ENCODE peak calls at places on chromosomes 11 and 22, in four cellular contexts. One of them, this sample, is unnamed.

GRCh38 chr11:67646535-67647336 is 3.8 kb downstream of the ACY3 start:
- DNase-seq in GM04503: no peak
- DNase-seq in stomach: no peak
- DNase-seq in activated T-cell treated with anti-CD3 and anti-CD28 coated beads, Interleukin-2, amount 50 U/mL, for 72 hours: peak; percentile 65
- DNase-seq in this sample: no peak

GRCh38 chr22:24146791-24147353 is 34.4 kb upstream of the SUSD2 start:
- DNase-seq in activated T-cell treated with anti-CD3 and anti-CD28 coated beads, Interleukin-2, amount 50 U/mL, for 72 hours: no peak
- DNase-seq in GM04503: peak; percentile 64
- DNase-seq in stomach: no peak
- DNase-seq in this sample: no peak

GRCh38 chr11:102842930-102843329 is 479 bp downstream of the MMP3 start:
- DNase-seq in stomach: no peak
- DNase-seq in GM04503: no peak
- DNase-seq in activated T-cell treated with anti-CD3 and anti-CD28 coated beads, Interleukin-2, amount 50 U/mL, for 72 hours: no peak
- DNase-seq in this sample: no peak

GRCh38 chr11:19849107-19849789 is 136.6 kb downstream of the NAV2 start:
- DNase-seq in stomach: peak; percentile 34
- DNase-seq in activated T-cell treated with anti-CD3 and anti-CD28 coated beads, Interleukin-2, amount 50 U/mL, for 72 hours: no peak
- DNase-seq in GM04503: no peak
- DNase-seq in this sample: no peak

GRCh38 chr11:63738720-63739360 is 29.7 kb downstream of the ZFTA start:
- DNase-seq in stomach: peak; percentile 82
- DNase-seq in activated T-cell treated with anti-CD3 and anti-CD28 coated beads, Interleukin-2, amount 50 U/mL, for 72 hours: peak; percentile 60
- DNase-seq in GM04503: peak; percentile 28
- DNase-seq in this sample: peak; percentile 52

GRCh38 chr11:86116386-86116726 is 47.5 kb upstream of the PICALM start:
- DNase-seq in GM04503: no peak
- DNase-seq in activated T-cell treated with anti-CD3 and anti-CD28 coated beads, Interleukin-2, amount 50 U/mL, for 72 hours: peak; percentile 49
- DNase-seq in stomach: no peak
- DNase-seq in this sample: peak; percentile 67

GRCh38 chr11:68002943-68003845 is 703 bp downstream of the UNC93B1 start:
- DNase-seq in GM04503: no peak
- DNase-seq in activated T-cell treated with anti-CD3 and anti-CD28 coated beads, Interleukin-2, amount 50 U/mL, for 72 hours: peak; percentile 56
- DNase-seq in stomach: peak; percentile 75
- DNase-seq in this sample: no peak

GRCh38 chr11:3671334-3672254 is at the start of gene CHRNA10:
- DNase-seq in stomach: no peak
- DNase-seq in activated T-cell treated with anti-CD3 and anti-CD28 coated beads, Interleukin-2, amount 50 U/mL, for 72 hours: no peak
- DNase-seq in GM04503: no peak
- DNase-seq in this sample: no peak

GRCh38 chr11:133955091-133955846 is 1.5 kb downstream of the IGSF9B start:
- DNase-seq in activated T-cell treated with anti-CD3 and anti-CD28 coated beads, Interleukin-2, amount 50 U/mL, for 72 hours: peak; percentile 62
- DNase-seq in GM04503: no peak
- DNase-seq in stomach: no peak
- DNase-seq in this sample: no peak

GRCh38 chr11:101003468-101003867 is 126.1 kb downstream of the PGR start:
- DNase-seq in GM04503: no peak
- DNase-seq in activated T-cell treated with anti-CD3 and anti-CD28 coated beads, Interleukin-2, amount 50 U/mL, for 72 hours: no peak
- DNase-seq in stomach: no peak
- DNase-seq in this sample: no peak

GRCh38 chr11:64306876-64307622 is 1.7 kb downstream of the ESRRA start:
- DNase-seq in GM04503: no peak
- DNase-seq in activated T-cell treated with anti-CD3 and anti-CD28 coated beads, Interleukin-2, amount 50 U/mL, for 72 hours: no peak
- DNase-seq in stomach: peak; percentile 44
- DNase-seq in this sample: no peak

GRCh38 chr11:27847496-27847895 is 147.2 kb upstream of the BDNF start:
- DNase-seq in GM04503: no peak
- DNase-seq in activated T-cell treated with anti-CD3 and anti-CD28 coated beads, Interleukin-2, amount 50 U/mL, for 72 hours: no peak
- DNase-seq in stomach: no peak
- DNase-seq in this sample: no peak

GRCh38 chr22:32475428-32476010 is 908 bp downstream of the FBXO7 start:
- DNase-seq in activated T-cell treated with anti-CD3 and anti-CD28 coated beads, Interleukin-2, amount 50 U/mL, for 72 hours: no peak
- DNase-seq in GM04503: peak; percentile 17
- DNase-seq in stomach: peak; percentile 40
- DNase-seq in this sample: peak; percentile 11

GRCh38 chr11:74011360-74012071 is 2.6 kb upstream of the UCP3 start:
- DNase-seq in GM04503: peak; percentile 31
- DNase-seq in stomach: no peak
- DNase-seq in activated T-cell treated with anti-CD3 and anti-CD28 coated beads, Interleukin-2, amount 50 U/mL, for 72 hours: peak; percentile 64
- DNase-seq in this sample: no peak

This sample was measured in AG09309.